ENCODE peak calls at places on chromosomes 5 and 9, in five cellular contexts. One of them, this sample, is unnamed.
A peak's percentile ranks its signal among the peaks of the same experiment; 100 is the strongest.

GRCh38 chr5:80140496-80140895 is 105.3 kb downstream of the THBS4 start:
- DNase-seq in substantia nigra: no peak
- DNase-seq in Right ventricle myocardium superior: no peak
- DNase-seq in GM23248: no peak
- DNase-seq in COR-L47: no peak
- DNase-seq in this sample: no peak

GRCh38 chr9:133496901-133497411 is 18.1 kb upstream of the SLC2A6 start:
- DNase-seq in Right ventricle myocardium superior: peak; percentile 47
- DNase-seq in substantia nigra: no peak
- DNase-seq in GM23248: no peak
- DNase-seq in COR-L47: no peak
- DNase-seq in this sample: no peak

GRCh38 chr9:119868694-119869093 is 499.5 kb upstream of the BRINP1 start:
- DNase-seq in COR-L47: peak; percentile 97
- DNase-seq in GM23248: no peak
- DNase-seq in Right ventricle myocardium superior: no peak
- DNase-seq in substantia nigra: no peak
- DNase-seq in this sample: no peak

GRCh38 chr5:159581502-159582249 is 251.4 kb upstream of the IL12B start:
- DNase-seq in Right ventricle myocardium superior: no peak
- DNase-seq in GM23248: peak; percentile 96
- DNase-seq in COR-L47: peak; percentile 66
- DNase-seq in substantia nigra: no peak
- DNase-seq in this sample: peak; percentile 82

GRCh38 chr9:1208185-1208584 is 158.0 kb downstream of the DMRT2 start:
- DNase-seq in substantia nigra: no peak
- DNase-seq in COR-L47: no peak
- DNase-seq in Right ventricle myocardium superior: no peak
- DNase-seq in GM23248: peak; percentile 94
- DNase-seq in this sample: peak; percentile 48

GRCh38 chr5:170504598-170505266 is 912 bp downstream of the KCNIP1 start:
- DNase-seq in GM23248: no peak
- DNase-seq in COR-L47: no peak
- DNase-seq in Right ventricle myocardium superior: no peak
- DNase-seq in substantia nigra: no peak
- DNase-seq in this sample: no peak

GRCh38 chr5:621341-621761 is 9.2 kb downstream of the CEP72 start:
- DNase-seq in COR-L47: no peak
- DNase-seq in substantia nigra: no peak
- DNase-seq in Right ventricle myocardium superior: peak; percentile 18
- DNase-seq in GM23248: no peak
- DNase-seq in this sample: no peak

GRCh38 chr5:159531554-159532105 is 201.3 kb upstream of the IL12B start:
- DNase-seq in Right ventricle myocardium superior: no peak
- DNase-seq in substantia nigra: no peak
- DNase-seq in COR-L47: no peak
- DNase-seq in GM23248: peak; percentile 8
- DNase-seq in this sample: no peak

GRCh38 chr5:100779669-100780375 is 123.3 kb downstream of the ST8SIA4 start:
- DNase-seq in Right ventricle myocardium superior: no peak
- DNase-seq in GM23248: no peak
- DNase-seq in substantia nigra: no peak
- DNase-seq in COR-L47: no peak
- DNase-seq in this sample: no peak

GRCh38 chr5:106454651-106455415 is 1215.9 kb downstream of the EFNA5 start:
- DNase-seq in COR-L47: no peak
- DNase-seq in GM23248: peak; percentile 0
- DNase-seq in substantia nigra: peak; percentile 9
- DNase-seq in Right ventricle myocardium superior: no peak
- DNase-seq in this sample: peak; percentile 66

GRCh38 chr5:135162661-135163265 is 128.7 kb upstream of the PITX1 start:
- DNase-seq in GM23248: no peak
- DNase-seq in Right ventricle myocardium superior: no peak
- DNase-seq in COR-L47: no peak
- DNase-seq in substantia nigra: no peak
- DNase-seq in this sample: no peak

GRCh38 chr9:77764894-77765780 is 117.0 kb upstream of the GNA14 start:
- DNase-seq in COR-L47: no peak
- DNase-seq in Right ventricle myocardium superior: no peak
- DNase-seq in GM23248: peak; percentile 74
- DNase-seq in substantia nigra: no peak
- DNase-seq in this sample: peak; percentile 86

GRCh38 chr9:16639644-16640043 is 230.8 kb downstream of the BNC2 start:
- DNase-seq in Right ventricle myocardium superior: no peak
- DNase-seq in COR-L47: no peak
- DNase-seq in GM23248: no peak
- DNase-seq in substantia nigra: no peak
- DNase-seq in this sample: no peak

GRCh38 chr5:86101966-86102365 is 515.8 kb upstream of the COX7C start:
- DNase-seq in COR-L47: no peak
- DNase-seq in substantia nigra: no peak
- DNase-seq in GM23248: no peak
- DNase-seq in Right ventricle myocardium superior: peak; percentile 34
- DNase-seq in this sample: no peak

GRCh38 chr5:170121321-170121720 is 15.6 kb downstream of the FOXI1 start:
- DNase-seq in COR-L47: no peak
- DNase-seq in substantia nigra: no peak
- DNase-seq in GM23248: peak; percentile 72
- DNase-seq in Right ventricle myocardium superior: no peak
- DNase-seq in this sample: peak; percentile 6

GRCh38 chr5:139141841-139142240 is 56.3 kb downstream of the SIL1 start:
- DNase-seq in GM23248: peak; percentile 49
- DNase-seq in COR-L47: no peak
- DNase-seq in Right ventricle myocardium superior: peak; percentile 69
- DNase-seq in substantia nigra: no peak
- DNase-seq in this sample: peak; percentile 82

GRCh38 chr5:179275941-179276837 is 69.1 kb downstream of the ADAMTS2 start:
- DNase-seq in Right ventricle myocardium superior: peak; percentile 88
- DNase-seq in substantia nigra: no peak
- DNase-seq in COR-L47: no peak
- DNase-seq in GM23248: peak; percentile 99
- DNase-seq in this sample: peak; percentile 97

GRCh38 chr5:104652271-104652861 is 1089.8 kb upstream of the NUDT12 start:
- DNase-seq in GM23248: no peak
- DNase-seq in Right ventricle myocardium superior: no peak
- DNase-seq in COR-L47: no peak
- DNase-seq in substantia nigra: no peak
- DNase-seq in this sample: no peak

GRCh38 chr9:35935755-35936509 is 22.0 kb downstream of the OR2S2 start:
- DNase-seq in substantia nigra: no peak
- DNase-seq in GM23248: peak; percentile 66
- DNase-seq in Right ventricle myocardium superior: no peak
- DNase-seq in COR-L47: no peak
- DNase-seq in this sample: peak; percentile 72

GRCh38 chr5:135560858-135561257 is 17.9 kb downstream of the CXCL14 start:
- DNase-seq in substantia nigra: peak; percentile 39
- DNase-seq in GM23248: peak; percentile 88
- DNase-seq in COR-L47: peak; percentile 83
- DNase-seq in Right ventricle myocardium superior: peak; percentile 80
- DNase-seq in this sample: peak; percentile 77

GRCh38 chr9:70574222-70574837 is 159.9 kb upstream of the KLF9 start:
- DNase-seq in Right ventricle myocardium superior: peak; percentile 52
- DNase-seq in GM23248: peak; percentile 86
- DNase-seq in COR-L47: no peak
- DNase-seq in substantia nigra: no peak
- DNase-seq in this sample: peak; percentile 56

GRCh38 chr9:124779368-124780059 is 2.6 kb downstream of the OLFML2A start:
- DNase-seq in substantia nigra: no peak
- DNase-seq in GM23248: peak; percentile 80
- DNase-seq in COR-L47: no peak
- DNase-seq in Right ventricle myocardium superior: no peak
- DNase-seq in this sample: peak; percentile 85

GRCh38 chr9:133990366-133991210 is 1.5 kb downstream of the VAV2 start:
- DNase-seq in GM23248: peak; percentile 91
- DNase-seq in COR-L47: peak; percentile 19
- DNase-seq in substantia nigra: no peak
- DNase-seq in Right ventricle myocardium superior: peak; percentile 51
- DNase-seq in this sample: peak; percentile 70

GRCh38 chr9:134682026-134682425 is 40.4 kb downstream of the COL5A1 start:
- DNase-seq in substantia nigra: no peak
- DNase-seq in Right ventricle myocardium superior: peak; percentile 55
- DNase-seq in COR-L47: no peak
- DNase-seq in GM23248: no peak
- DNase-seq in this sample: no peak

GRCh38 chr5:127746756-127747155 is 43.6 kb downstream of the CCDC192 start:
- DNase-seq in substantia nigra: no peak
- DNase-seq in COR-L47: no peak
- DNase-seq in Right ventricle myocardium superior: no peak
- DNase-seq in GM23248: peak; percentile 40
- DNase-seq in this sample: peak; percentile 66

GRCh38 chr5:75275736-75276135 is 39.1 kb upstream of the ANKRD31 start:
- DNase-seq in GM23248: no peak
- DNase-seq in Right ventricle myocardium superior: no peak
- DNase-seq in substantia nigra: no peak
- DNase-seq in COR-L47: no peak
- DNase-seq in this sample: no peak

GRCh38 chr9:113656771-113657670 is 193.5 kb downstream of the RGS3 start:
- DNase-seq in substantia nigra: no peak
- DNase-seq in COR-L47: no peak
- DNase-seq in Right ventricle myocardium superior: no peak
- DNase-seq in GM23248: no peak
- DNase-seq in this sample: no peak

GRCh38 chr5:61401726-61402125 is 69.7 kb downstream of the ZSWIM6 start:
- DNase-seq in substantia nigra: no peak
- DNase-seq in GM23248: peak; percentile 76
- DNase-seq in Right ventricle myocardium superior: no peak
- DNase-seq in COR-L47: no peak
- DNase-seq in this sample: peak; percentile 69

GRCh38 chr9:35603506-35603985 is 1.5 kb upstream of the TESK1 start:
- DNase-seq in Right ventricle myocardium superior: peak; percentile 82
- DNase-seq in GM23248: peak; percentile 93
- DNase-seq in COR-L47: peak; percentile 23
- DNase-seq in substantia nigra: no peak
- DNase-seq in this sample: peak; percentile 90

GRCh38 chr9:96853711-96854072 is 622 bp downstream of the ZNF782 start:
- DNase-seq in COR-L47: no peak
- DNase-seq in substantia nigra: no peak
- DNase-seq in GM23248: peak; percentile 38
- DNase-seq in Right ventricle myocardium superior: no peak
- DNase-seq in this sample: no peak

GRCh38 chr9:110809038-110809595 is 140.5 kb downstream of the MUSK start:
- DNase-seq in GM23248: no peak
- DNase-seq in Right ventricle myocardium superior: no peak
- DNase-seq in COR-L47: no peak
- DNase-seq in substantia nigra: no peak
- DNase-seq in this sample: no peak

GRCh38 chr9:115202181-115202580 is 84.2 kb upstream of the TNC start:
- DNase-seq in substantia nigra: no peak
- DNase-seq in COR-L47: no peak
- DNase-seq in GM23248: no peak
- DNase-seq in Right ventricle myocardium superior: no peak
- DNase-seq in this sample: no peak

GRCh38 chr9:14132798-14133197 is 181.1 kb downstream of the NFIB start:
- DNase-seq in Right ventricle myocardium superior: no peak
- DNase-seq in COR-L47: no peak
- DNase-seq in GM23248: no peak
- DNase-seq in substantia nigra: no peak
- DNase-seq in this sample: no peak

GRCh38 chr5:149837680-149838269 is 106.8 kb downstream of the PDE6A start:
- DNase-seq in Right ventricle myocardium superior: peak; percentile 58
- DNase-seq in substantia nigra: peak; percentile 15
- DNase-seq in COR-L47: peak; percentile 63
- DNase-seq in GM23248: peak; percentile 89
- DNase-seq in this sample: peak; percentile 77

GRCh38 chr5:126016256-126016655 is 407.0 kb upstream of the GRAMD2B start:
- DNase-seq in GM23248: peak; percentile 7
- DNase-seq in Right ventricle myocardium superior: peak; percentile 78
- DNase-seq in substantia nigra: no peak
- DNase-seq in COR-L47: no peak
- DNase-seq in this sample: peak; percentile 31

GRCh38 chr5:72383280-72384205 is 63.4 kb downstream of the PTCD2 start:
- DNase-seq in Right ventricle myocardium superior: no peak
- DNase-seq in COR-L47: no peak
- DNase-seq in GM23248: peak; percentile 88
- DNase-seq in substantia nigra: no peak
- DNase-seq in this sample: no peak

GRCh38 chr5:68265347-68265746 is 49.8 kb downstream of the PIK3R1 start:
- DNase-seq in COR-L47: no peak
- DNase-seq in GM23248: no peak
- DNase-seq in substantia nigra: no peak
- DNase-seq in Right ventricle myocardium superior: no peak
- DNase-seq in this sample: no peak

GRCh38 chr5:38692346-38692745 is 135.9 kb upstream of the LIFR start:
- DNase-seq in COR-L47: no peak
- DNase-seq in substantia nigra: no peak
- DNase-seq in GM23248: no peak
- DNase-seq in Right ventricle myocardium superior: no peak
- DNase-seq in this sample: peak; percentile 46

GRCh38 chr9:19283108-19283710 is 52.7 kb downstream of the DENND4C start:
- DNase-seq in substantia nigra: no peak
- DNase-seq in COR-L47: no peak
- DNase-seq in Right ventricle myocardium superior: no peak
- DNase-seq in GM23248: no peak
- DNase-seq in this sample: no peak

GRCh38 chr5:106418196-106418595 is 1252.5 kb downstream of the EFNA5 start:
- DNase-seq in COR-L47: no peak
- DNase-seq in Right ventricle myocardium superior: no peak
- DNase-seq in GM23248: no peak
- DNase-seq in substantia nigra: no peak
- DNase-seq in this sample: no peak

This sample was measured in fibroblast of pulmonary artery.